ENCODE peak calls at places on chromosomes 4 and X, in seven cellular contexts. X is aorta, O is head of caudate nucleus, A is fibroblast of mammary gland, J is RKO, G is T-helper 2 cell, R is NCI-H524 treated with DMSO at 0.1 percent for 48 hours. M is an unnamed sample.

GRCh38 chr4:173855015-173855414 is 325.0 kb upstream of the HAND2 start:
- DNase-seq in X (no peak), O (no peak), A (no peak), J (no peak), G (no peak), R (no peak), M (no peak)

GRCh38 chr4:3217266-3217665 is 31.7 kb upstream of the MSANTD1 start:
- DNase-seq in X (peak), O (no peak), A (no peak), J (no peak), G (no peak), R (no peak), M (no peak)

GRCh38 chrX:110258552-110258951 is 59.3 kb downstream of the AMMECR1 start:
- DNase-seq in X (no peak), O (no peak), A (peak), J (peak), G (no peak), R (no peak), M (peak)

GRCh38 chr4:169008478-169008877 is 1.6 kb downstream of the CBR4 start:
- DNase-seq in X (no peak), O (no peak), A (no peak), J (peak), G (no peak), R (no peak), M (no peak)

GRCh38 chr4:6272863-6273660 is 3.4 kb downstream of the WFS1 start:
- DNase-seq in X (no peak), O (no peak), A (peak), J (peak), G (no peak), R (no peak), M (peak)

GRCh38 chr4:2320152-2320551 is 58.2 kb upstream of the MXD4 start:
- DNase-seq in X (no peak), O (no peak), A (no peak), J (no peak), G (no peak), R (no peak), M (no peak)

GRCh38 chr4:173264245-173264959 is 69.8 kb downstream of the HMGB2 start:
- DNase-seq in X (no peak), O (no peak), A (peak), J (no peak), G (no peak), R (peak), M (no peak)

GRCh38 chrX:43728966-43729365 is 72.9 kb downstream of the MAOA start:
- DNase-seq in X (no peak), O (no peak), A (no peak), J (no peak), G (no peak), R (no peak), M (no peak)

GRCh38 chrX:107429090-107429489 is 20.4 kb upstream of the FRMPD3 start:
- DNase-seq in X (no peak), O (no peak), A (peak), J (peak), G (no peak), R (no peak), M (peak)

GRCh38 chr4:25694466-25694865 is 38.8 kb downstream of the SLC34A2 start:
- DNase-seq in X (no peak), O (no peak), A (peak), J (no peak), G (no peak), R (no peak), M (peak)

GRCh38 chrX:8289523-8289922 is 118.5 kb upstream of the VCX2 start:
- DNase-seq in X (no peak), O (no peak), A (peak), J (no peak), G (no peak), R (no peak), M (peak)

GRCh38 chrX:91331476-91331875 is 103.2 kb upstream of the PABPC5 start:
- DNase-seq in X (no peak), O (no peak), A (no peak), J (no peak), G (no peak), R (no peak), M (no peak)

GRCh38 chr4:11597506-11597905 is 168.8 kb upstream of the HS3ST1 start:
- DNase-seq in X (no peak), O (no peak), A (no peak), J (no peak), G (no peak), R (no peak), M (no peak)

GRCh38 chr4:1933700-1934099 is 62.5 kb downstream of the NSD2 start:
- DNase-seq in X (no peak), O (no peak), A (no peak), J (no peak), G (no peak), R (no peak), M (no peak)

GRCh38 chr4:81454498-81454897 is 17.2 kb downstream of the RASGEF1B start:
- DNase-seq in X (no peak), O (no peak), A (no peak), J (no peak), G (no peak), R (no peak), M (peak)

GRCh38 chr4:7872264-7872771 is 67.3 kb downstream of the AFAP1 start:
- DNase-seq in X (no peak), O (no peak), A (peak), J (no peak), G (no peak), R (peak), M (peak)

GRCh38 chr4:70709551-70710080 is 12.1 kb upstream of the RUFY3 start:
- DNase-seq in X (no peak), O (no peak), A (no peak), J (no peak), G (no peak), R (no peak), M (no peak)

GRCh38 chr4:36165256-36166005 is 78.9 kb downstream of the ARAP2 start:
- DNase-seq in X (no peak), O (no peak), A (peak), J (no peak), G (no peak), R (no peak), M (peak)

GRCh38 chr4:55075376-55075775 is 50.0 kb downstream of the KDR start:
- DNase-seq in X (no peak), O (no peak), A (no peak), J (no peak), G (no peak), R (no peak), M (no peak)

GRCh38 chrX:37423864-37424569 is 74.9 kb downstream of the PRRG1 start:
- DNase-seq in X (no peak), O (no peak), A (no peak), J (no peak), G (no peak), R (no peak), M (peak)

GRCh38 chrX:30748337-30748960 is 95.2 kb downstream of the GK start:
- DNase-seq in X (no peak), O (no peak), A (no peak), J (no peak), G (no peak), R (no peak), M (no peak)

GRCh38 chr4:3732076-3733028 is 33.8 kb upstream of the ADRA2C start:
- DNase-seq in X (no peak), O (no peak), A (no peak), J (no peak), G (no peak), R (no peak), M (no peak)

GRCh38 chr4:19155568-19155967 is 1096.1 kb upstream of the SLIT2 start:
- DNase-seq in X (no peak), O (no peak), A (no peak), J (no peak), G (no peak), R (no peak), M (no peak)

M was measured in ELR.